ENCODE peak calls at places on chromosome 19, in seven cellular contexts. M, T, R, B, P, D and V are unnamed samples. For H3K4me1, the result is how much of the 10 kb centered on the place peaks cover.

GRCh38 chr19:18865973-18866799 is 29.8 kb downstream of the CERS1 start:
- DNase-seq in M (peak), T (peak), R (peak), B (peak), P (peak), D (peak), V (peak)

GRCh38 chr19:52345162-52345561 is 9.1 kb downstream of the ZNF610 start:
- DNase-seq in M (no peak), T (no peak), R (no peak), B (no peak), P (no peak), D (no peak), V (no peak)

GRCh38 chr19:41159861-41160260 is 33.2 kb upstream of the CYP2S1 start:
- DNase-seq in M (no peak), T (no peak), R (no peak), B (no peak), P (no peak), D (no peak), V (no peak)

GRCh38 chr19:39544920-39545319 is 5.0 kb upstream of the EID2 start:
- DNase-seq in M (no peak), T (no peak), R (no peak), B (no peak), P (no peak), D (no peak), V (no peak)

GRCh38 chr19:28454083-28454482 is 758.9 kb downstream of the UQCRFS1 start:
- DNase-seq in M (no peak), T (no peak), R (no peak), B (no peak), P (no peak), D (no peak), V (no peak)

GRCh38 chr19:4878491-4878968 is 11.1 kb upstream of the PLIN3 start:
- DNase-seq in M (no peak), T (no peak), R (peak), B (no peak), P (no peak), D (no peak), V (no peak)

GRCh38 chr19:58349590-58349989 is 3.7 kb downstream of the A1BG start:
- DNase-seq in M (no peak), T (no peak), R (no peak), B (peak), P (no peak), D (no peak), V (no peak)

GRCh38 chr19:7905859-7906258 is 2.2 kb downstream of the MAP2K7 start:
- DNase-seq in M (no peak), T (no peak), R (no peak), B (no peak), P (no peak), D (no peak), V (no peak)

GRCh38 chr19:18388328-18389094 is 2.6 kb downstream of the GDF15 start:
- DNase-seq in M (peak), T (peak), R (peak), B (peak), P (peak), D (peak), V (no peak)

GRCh38 chr19:27684293-27684692 is 1528.7 kb downstream of the UQCRFS1 start:
- DNase-seq in M (no peak), T (no peak), R (no peak), B (no peak), P (no peak), D (no peak), V (no peak)

GRCh38 chr19:5588906-5589676 is 21.3 kb upstream of the TINCR start:
- DNase-seq in M (no peak), T (no peak), R (no peak), B (peak), P (no peak), D (no peak), V (no peak)

GRCh38 chr19:13060964-13061927 is 41.4 kb downstream of the LYL1 start:
- DNase-seq in M (peak), T (peak), R (peak), B (peak), P (peak), D (peak), V (no peak)

GRCh38 chr19:15469513-15470297 is 5.4 kb upstream of the RASAL3 start:
- DNase-seq in M (no peak), T (no peak), R (peak), B (peak), P (no peak), D (peak), V (no peak)

GRCh38 chr19:52991484-52991883 is 22.2 kb upstream of the ERVV-1 start:
- DNase-seq in M (no peak), T (no peak), R (no peak), B (no peak), P (no peak), D (no peak), V (no peak)

GRCh38 chr19:53158119-53158656 is 665 bp downstream of the ZNF347 start:
- DNase-seq in M (no peak), T (peak), R (peak), B (peak), P (peak), D (peak), V (no peak)

GRCh38 chr19:10718205-10719196 is 622 bp downstream of the DNM2 start:
- DNase-seq in M (peak), T (peak), R (peak), B (peak), P (peak), D (peak), V (no peak)

GRCh38 chr19:28466107-28467045 is 746.6 kb downstream of the UQCRFS1 start:
- DNase-seq in M (no peak), T (peak), R (peak), B (no peak), P (no peak), D (peak), V (no peak)

GRCh38 chr19:35806597-35806996 is 6.0 kb downstream of the PRODH2 start:
- DNase-seq in M (no peak), T (no peak), R (no peak), B (no peak), P (no peak), D (no peak), V (no peak)

GRCh38 chr19:32181356-32181920 is 164.0 kb upstream of the ZNF507 start:
- DNase-seq in M (no peak), T (no peak), R (peak), B (no peak), P (no peak), D (no peak), V (no peak)

GRCh38 chr19:13833330-13834265 is 38.4 kb downstream of the ZSWIM4 start:
- DNase-seq in M (peak), T (peak), R (peak), B (peak), P (peak), D (peak), V (peak)

GRCh38 chr19:47280183-47280797 is 5.6 kb downstream of the INAFM1 start:
- DNase-seq in M (no peak), T (peak), R (peak), B (no peak), P (no peak), D (peak), V (no peak)

DNA sequence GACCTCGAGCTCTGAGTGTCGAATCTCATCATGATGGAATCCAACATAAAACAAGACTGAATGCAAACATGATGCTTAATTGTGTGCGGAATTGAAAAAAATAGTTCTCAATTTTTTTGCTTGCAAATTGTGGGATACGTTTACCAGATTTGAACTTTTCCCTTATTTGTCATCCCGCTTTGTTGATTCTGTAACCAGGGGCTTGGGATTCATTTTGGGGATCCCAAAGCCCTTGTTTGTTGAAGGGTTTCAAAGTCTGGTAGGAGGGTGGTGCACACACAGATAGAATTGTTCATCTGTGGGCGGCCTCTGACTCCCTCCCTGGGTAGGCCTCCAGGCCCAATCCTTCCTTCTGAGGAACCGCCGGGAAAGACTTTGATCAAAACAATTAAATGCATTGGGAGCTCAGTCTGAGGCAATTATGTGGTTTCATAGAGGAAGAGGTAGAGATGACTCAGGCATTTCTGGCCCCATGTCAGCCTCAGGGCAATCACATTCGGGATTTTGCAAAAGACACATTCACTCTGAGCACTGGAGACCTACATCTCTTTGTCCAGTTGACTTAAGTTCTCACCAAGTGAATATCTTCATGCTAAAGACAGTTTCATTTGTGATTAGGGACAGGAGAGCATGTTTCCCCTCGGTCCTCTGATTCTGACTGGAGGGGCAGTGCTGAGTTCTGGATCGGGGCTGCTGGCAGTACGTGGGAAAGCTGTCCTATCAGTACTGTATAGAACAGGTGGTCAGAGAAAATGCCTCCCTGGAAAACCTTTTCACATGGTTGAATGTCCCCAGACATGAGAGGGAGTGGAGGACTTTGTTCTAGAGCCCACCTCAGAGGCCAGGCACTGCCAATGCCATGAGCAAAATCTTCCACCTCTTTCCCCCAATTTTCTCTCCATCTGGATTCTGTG is 27.8 kb upstream of the IGFL4 start:
- DNase-seq in M (no peak), T (no peak), R (no peak), B (no peak), P (no peak), D (peak), V (peak)
- H3K4me1 ChIP-seq in M (under half), T (under half), R (under half), B (under half), P (under half), D (under half), V (under half)

GRCh38 chr19:3190470-3190770 is 4.7 kb downstream of the NCLN start:
- DNase-seq in M (no peak), T (no peak), R (no peak), B (peak), P (no peak), D (no peak), V (no peak)
- H3K4me1 ChIP-seq in M (under half), T (under half), R (under half), B (under half), P (under half), D (under half), V (under half)

GRCh38 chr19:55086730-55087541 is 11.3 kb downstream of the EPS8L1 start:
- DNase-seq in M (peak), T (peak), R (peak), B (peak), P (peak), D (peak), V (peak)

GRCh38 chr19:55089279-55089944 is 13.7 kb downstream of the EPS8L1 start:
- DNase-seq in M (no peak), T (no peak), R (no peak), B (no peak), P (no peak), D (no peak), V (peak)

GRCh38 chr19:55088021-55088451 is 12.4 kb downstream of the EPS8L1 start:
- DNase-seq in M (no peak), T (no peak), R (no peak), B (no peak), P (no peak), D (no peak), V (peak)

GRCh38 chr19:55087542-55087935 is 11.9 kb downstream of the EPS8L1 start:
- DNase-seq in M (no peak), T (no peak), R (no peak), B (no peak), P (peak), D (no peak), V (peak)

DNA sequence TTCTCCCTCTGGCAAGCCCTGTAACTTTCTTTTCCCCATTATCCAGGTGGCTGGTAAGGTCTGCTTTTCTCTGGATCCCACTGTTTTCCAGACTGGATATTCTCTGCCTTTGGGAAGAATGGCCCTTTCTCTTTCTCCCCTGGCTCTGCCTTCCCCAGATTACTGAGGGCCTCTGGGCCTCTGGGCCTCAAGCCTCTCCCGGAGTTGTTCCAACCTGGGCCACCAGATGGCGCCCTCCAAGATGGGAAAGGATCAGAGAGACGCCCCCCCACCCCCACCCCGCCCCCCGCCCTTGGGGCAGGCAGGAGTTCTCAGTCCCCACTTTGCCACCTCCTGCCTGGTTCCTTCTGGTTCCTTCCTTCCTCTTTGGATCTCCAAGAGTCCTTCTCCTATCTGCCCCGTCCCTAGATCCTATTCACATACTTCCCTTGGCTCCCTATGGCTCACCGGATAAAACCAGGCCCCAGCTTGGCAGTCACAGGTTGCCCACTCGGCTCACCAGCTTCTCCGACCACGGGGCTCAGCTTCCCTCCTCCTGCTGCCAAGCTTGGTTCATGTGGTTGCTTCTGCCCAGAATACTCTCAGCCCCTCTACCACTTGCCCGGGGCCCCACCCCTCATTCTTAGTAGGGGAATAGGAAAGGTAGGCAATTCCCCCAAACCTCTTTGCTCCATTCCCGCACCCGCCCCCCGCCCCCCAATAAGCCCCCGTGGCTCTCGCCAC is 13.0 kb downstream of the EPS8L1 start:
- DNase-seq in M (peak), T (peak), R (peak), B (peak), P (peak), D (peak), V (peak)
- H3K4me1 ChIP-seq in M (under half), T (under half), R (under half), B (under half), P (under half), D (under half), V (under half)

GRCh38 chr19:1263198-1263597 is 5.9 kb upstream of the CIRBP start:
- DNase-seq in M (no peak), T (no peak), R (no peak), B (no peak), P (no peak), D (no peak), V (no peak)
- H3K4me1 ChIP-seq in M (half or more), T (half or more), R (half or more), B (under half), P (half or more), D (half or more), V (under half)